ENCODE peak calls at places on chromosomes 2 and 18, in five cellular contexts. G is WERI-Rb-1, N is NCI-H2081, K is WTC11, O is H9. E is an unnamed sample.

GRCh38 chr2:59277656-59278055 is 1036.5 kb upstream of the FANCL start:
- DNase-seq in G (no peak), O (no peak), K (no peak), N (peak; percentile 6), E (no peak)

GRCh38 chr2:36480596-36480995 is 117.4 kb downstream of the FEZ2 start:
- DNase-seq in G (no peak), K (no peak), N (no peak), O (no peak), E (no peak)

GRCh38 chr2:108621689-108622681 is 87.7 kb downstream of the LIMS1 start:
- DNase-seq in K (no peak), G (no peak), N (peak; percentile 46), O (no peak), E (peak; percentile 44)

GRCh38 chr18:77701977-77702376 is 452.3 kb downstream of the GALR1 start:
- DNase-seq in K (no peak), O (no peak), N (no peak), G (no peak), E (no peak)

GRCh38 chr2:69810550-69810949 is 18.9 kb upstream of the GMCL1 start:
- DNase-seq in O (no peak), G (no peak), K (no peak), N (no peak), E (no peak)

GRCh38 chr2:237390235-237390634 is 23.7 kb downstream of the COL6A3 start:
- DNase-seq in G (no peak), K (no peak), N (no peak), O (no peak), E (no peak)

GRCh38 chr2:40197121-40197520 is 254.8 kb downstream of the SLC8A1 start:
- DNase-seq in O (no peak), K (no peak), N (no peak), G (peak; percentile 60), E (no peak)

GRCh38 chr2:241036964-241037421 is 38.6 kb downstream of the SNED1 start:
- DNase-seq in K (no peak), G (no peak), N (no peak), O (no peak), E (no peak)

GRCh38 chr2:31413876-31414550 is 529 bp downstream of the XDH start:
- DNase-seq in O (no peak), K (no peak), G (no peak), N (no peak), E (peak; percentile 41)

GRCh38 chr2:226699321-226699720 is 100.3 kb downstream of the IRS1 start:
- DNase-seq in N (no peak), G (no peak), O (no peak), K (no peak), E (no peak)

GRCh38 chr2:216591480-216591879 is 41.7 kb upstream of the IGFBP2 start:
- DNase-seq in G (no peak), O (no peak), K (no peak), N (no peak), E (no peak)

GRCh38 chr2:10384089-10384734 is 63.9 kb downstream of the ODC1 start:
- DNase-seq in O (no peak), G (peak; percentile 55), K (no peak), N (no peak), E (no peak)